ENCODE peak calls at places on chromosomes 6 and 20, in nine cellular contexts. U is endothelial cell of umbilical vein, L is ovary, I is esophagus muscularis mucosa, B is IMR-90, C is HCT116, A is uterus, Y is esophagus squamous epithelium, N is breast epithelium. K is an unnamed sample.

GRCh38 chr20:52490715-52491430 is 299.3 kb upstream of the ZFP64 start:
- DNase-seq in C (no peak), L (no peak), U (peak; percentile 95), A (no peak), I (peak; percentile 37), N (no peak), B (peak; percentile 98), Y (no peak), K (no peak)

GRCh38 chr6:134345780-134346179 is 27.9 kb upstream of the SGK1 start:
- DNase-seq in C (no peak), L (peak; percentile 32), B (no peak), N (peak; percentile 23), A (no peak), U (no peak), Y (no peak), I (no peak), K (no peak)

GRCh38 chr6:63066053-63066704 is 145.1 kb upstream of the FKBP1C start:
- DNase-seq in N (no peak), L (no peak), A (no peak), Y (no peak), C (peak; percentile 2), B (no peak), U (no peak), I (no peak), K (no peak)

GRCh38 chr20:45342863-45343444 is 5.3 kb downstream of the SDC4 start:
- DNase-seq in Y (no peak), B (no peak), U (no peak), I (no peak), L (no peak), C (no peak), A (no peak), N (peak; percentile 18), K (no peak)

GRCh38 chr20:45336530-45337366 is 11.5 kb downstream of the SDC4 start:
- DNase-seq in I (no peak), Y (no peak), B (peak; percentile 95), A (peak; percentile 64), C (no peak), L (no peak), N (peak; percentile 81), U (no peak), K (peak; percentile 92)

GRCh38 chr6:75272145-75272840 is 12.3 kb downstream of the TMEM30A start:
- DNase-seq in B (peak; percentile 68), A (no peak), I (no peak), Y (no peak), L (no peak), U (peak; percentile 63), C (no peak), N (no peak), K (no peak)

GRCh38 chr20:61980647-61981583 is 84.8 kb downstream of the TAF4 start:
- DNase-seq in N (peak; percentile 38), I (no peak), A (no peak), C (peak; percentile 3), Y (no peak), B (no peak), L (no peak), U (no peak), K (peak; percentile 81)

GRCh38 chr20:47753571-47754120 is 31.6 kb downstream of the SULF2 start:
- DNase-seq in C (no peak), Y (no peak), N (no peak), B (no peak), I (no peak), U (no peak), L (no peak), A (no peak), K (no peak)

GRCh38 chr6:130322673-130323268 is 43.0 kb upstream of the TMEM200A start:
- DNase-seq in N (no peak), B (peak; percentile 82), C (peak; percentile 48), L (peak; percentile 52), Y (no peak), A (peak; percentile 58), U (peak; percentile 53), I (no peak), K (peak; percentile 55)

GRCh38 chr20:16821211-16822089 is 73.3 kb downstream of the OTOR start:
- DNase-seq in L (no peak), A (no peak), N (no peak), C (peak; percentile 31), Y (no peak), B (peak; percentile 29), U (peak; percentile 39), I (no peak), K (peak; percentile 28)

GRCh38 chr6:133761706-133762105 is 127.2 kb upstream of the TCF21 start:
- DNase-seq in Y (no peak), B (peak; percentile 81), A (no peak), U (no peak), C (no peak), L (no peak), N (no peak), I (no peak), K (no peak)

GRCh38 chr20:32973077-32973717 is 31.0 kb downstream of the SUN5 start:
- DNase-seq in B (no peak), Y (no peak), L (no peak), I (no peak), C (no peak), U (no peak), N (no peak), A (no peak), K (no peak)

GRCh38 chr6:37399131-37399530 is 33.9 kb upstream of the CMTR1 start:
- DNase-seq in U (no peak), L (no peak), N (no peak), Y (no peak), B (no peak), A (no peak), I (no peak), C (no peak), K (no peak)

DNA sequence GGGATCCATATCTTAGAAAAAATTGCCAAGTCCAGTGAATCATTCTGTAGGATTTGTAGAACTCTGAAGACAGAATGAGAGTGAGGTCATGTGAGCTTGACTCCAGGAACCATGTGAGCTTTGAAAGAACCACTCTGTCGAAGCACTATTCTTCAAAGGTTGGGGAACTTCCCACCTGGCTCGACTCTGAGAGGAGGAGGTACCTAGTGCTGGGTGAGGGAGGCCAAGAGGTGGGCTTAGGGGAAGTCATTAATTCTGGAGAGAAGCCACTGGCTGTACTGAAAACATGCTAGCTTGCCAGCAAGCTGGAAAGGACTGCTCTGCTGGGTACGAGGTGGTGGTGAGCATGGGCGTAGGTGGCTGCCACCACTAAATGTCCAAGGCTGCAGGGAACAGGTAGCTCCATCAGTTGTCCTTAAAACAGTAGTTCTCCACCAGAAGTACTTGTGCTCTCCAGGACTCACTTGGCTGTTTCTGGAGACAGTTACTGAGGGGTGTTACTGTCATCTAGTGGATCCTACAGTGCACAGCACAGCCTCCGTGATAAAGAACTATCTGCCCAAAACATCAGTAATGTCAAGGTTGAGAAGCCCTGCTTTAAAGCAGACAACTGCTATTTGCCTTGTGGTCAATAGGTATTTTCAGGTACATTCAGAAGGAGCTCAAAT is 34.7 kb upstream of the SYNJ2 start:
- DNase-seq in I (peak; percentile 89), C (no peak), L (no peak), U (no peak), A (no peak), B (peak; percentile 10), Y (no peak), N (no peak), K (no peak)
- TF ChIP-seq CTCF in I (no peak), C (peak; percentile 57), L (peak; percentile 24), U (peak; percentile 14), A (peak; percentile 62), B (peak; percentile 22), Y (no peak), N (no peak), K (peak; percentile 55)

GRCh38 chr20:63955846-63956663 is at the start of gene UCKL1:
- DNase-seq in Y (peak; percentile 68), N (peak; percentile 94), L (peak; percentile 95), U (peak; percentile 93), C (peak; percentile 79), I (no peak), B (peak; percentile 91), A (peak; percentile 93), K (peak; percentile 94)

GRCh38 chr20:63956664-63957003 is 418 bp upstream of the UCKL1 start:
- DNase-seq in A (no peak), B (no peak), U (no peak), I (no peak), Y (no peak), L (no peak), N (no peak), C (no peak), K (no peak)

GRCh38 chr20:63957690-63958441 is 1.6 kb upstream of the UCKL1 start:
- DNase-seq in A (no peak), U (no peak), C (peak; percentile 67), N (no peak), B (peak; percentile 23), Y (no peak), L (peak; percentile 67), I (no peak), K (no peak)

GRCh38 chr20:63958471-63958870 is 2.3 kb upstream of the UCKL1 start:
- DNase-seq in I (no peak), C (no peak), A (no peak), Y (no peak), N (no peak), L (peak; percentile 38), B (no peak), U (no peak), K (no peak)

GRCh38 chr20:63957004-63957689 is 931 bp upstream of the UCKL1 start:
- DNase-seq in A (peak; percentile 64), L (peak; percentile 79), U (peak; percentile 69), C (peak; percentile 73), B (peak; percentile 49), Y (no peak), N (peak; percentile 74), I (no peak), K (peak; percentile 74)
- TF ChIP-seq POLR2A in A (no peak), L (no peak), U (peak; percentile 54), C (no peak), B (no peak), Y (no peak), N (no peak), I (peak; percentile 34), K (peak; percentile 66)

GRCh38 chr6:112216699-112217551 is 37.4 kb downstream of the LAMA4 start:
- DNase-seq in C (no peak), I (no peak), A (no peak), U (peak; percentile 96), L (no peak), N (no peak), B (peak; percentile 95), Y (no peak), K (no peak)
- H3K27ac ChIP-seq in C (no peak overlapping the region), I (peak overlapping the region; percentile 87), A (peak overlapping the region; percentile 54), U (peak overlapping the region; percentile 96), L (no peak overlapping the region), N (peak overlapping the region; percentile 49), B (peak overlapping the region; percentile 85), Y (no peak overlapping the region), K (no peak overlapping the region)

GRCh38 chr20:9919271-9920014 is 80.6 kb upstream of the PAK5 start:
- DNase-seq in I (no peak), B (no peak), Y (no peak), N (no peak), L (no peak), U (no peak), C (no peak), A (no peak), K (no peak)

GRCh38 chr20:9918360-9918759 is 79.5 kb upstream of the PAK5 start:
- DNase-seq in A (no peak), I (no peak), B (no peak), C (no peak), U (no peak), Y (no peak), N (no peak), L (no peak), K (no peak)

GRCh38 chr20:9916776-9917175 is 77.9 kb upstream of the PAK5 start:
- DNase-seq in A (no peak), N (no peak), Y (no peak), C (no peak), I (no peak), U (no peak), L (no peak), B (no peak), K (no peak)

GRCh38 chr20:9923648-9924047 is 84.8 kb upstream of the PAK5 start:
- DNase-seq in U (no peak), B (no peak), A (no peak), N (no peak), C (no peak), I (no peak), L (no peak), Y (no peak), K (no peak)

GRCh38 chr20:9920908-9921307 is 82.0 kb upstream of the PAK5 start:
- DNase-seq in N (no peak), C (no peak), L (no peak), Y (no peak), I (no peak), A (no peak), U (no peak), B (no peak), K (no peak)
- TF ChIP-seq CTCF in N (no peak), C (no peak), L (no peak), Y (no peak), I (no peak), A (no peak), U (no peak), B (no peak), K (no peak)